ENCODE peak calls at places on chromosomes 12 and 14, in ten cellular contexts. V is HT-29; S is fibroblast of villous mesenchyme; F is SK-N-DZ; D is HL-60; U is stimulated activated CD4-positive, alpha-beta T cell treated with anti-CD3 and anti-CD28 coated beads, Interleukin-15, amount 100 ng/mL, for 1 hour; E is naive thymus-derived CD8-positive, alpha-beta T cell; I is NAMALWA; L is ELR; K is amniotic stem cell. P is an unnamed sample.

GRCh38 chr12:91432079-91432478 is 249.5 kb upstream of the DCN start:
- DNase-seq in D (no peak), F (no peak), S (peak), L (no peak), K (no peak), E (no peak), V (no peak), I (no peak), U (no peak), P (no peak)

GRCh38 chr14:72270341-72270740 is 338.1 kb downstream of the RGS6 start:
- DNase-seq in S (no peak), E (no peak), V (no peak), D (no peak), U (no peak), I (no peak), K (no peak), L (no peak), F (no peak), P (no peak)

GRCh38 chr12:48592591-48593086 is 22.8 kb upstream of the LALBA start:
- DNase-seq in U (no peak), V (no peak), I (no peak), K (no peak), S (no peak), E (no peak), F (no peak), D (peak), L (no peak), P (no peak)

GRCh38 chr12:7609480-7609879 is 56.2 kb downstream of the APOBEC1 start:
- DNase-seq in E (no peak), D (no peak), S (peak), F (no peak), L (peak), U (no peak), I (no peak), K (no peak), V (no peak), P (peak)

GRCh38 chr12:91811481-91812287 is 334.0 kb downstream of the BTG1 start:
- DNase-seq in F (peak), I (peak), L (peak), V (peak), D (peak), S (peak), E (peak), U (peak), K (peak), P (no peak)

GRCh38 chr14:36227802-36228201 is 51.3 kb upstream of the PTCSC3 start:
- DNase-seq in I (no peak), D (no peak), U (no peak), L (peak), E (no peak), K (no peak), F (no peak), V (peak), S (no peak), P (peak)

GRCh38 chr14:24080888-24081738 is 9.8 kb downstream of the CPNE6 start:
- DNase-seq in L (peak), E (peak), U (peak), S (peak), F (peak), V (peak), D (no peak), K (peak), I (peak), P (peak)

GRCh38 chr14:30362369-30363218 is 196.4 kb upstream of the G2E3 start:
- DNase-seq in F (no peak), U (no peak), S (no peak), I (no peak), L (no peak), D (no peak), V (no peak), E (no peak), K (no peak), P (no peak)

GRCh38 chr14:104681689-104682074 is 7.7 kb upstream of the INF2 start:
- DNase-seq in D (no peak), U (no peak), L (peak), I (no peak), E (no peak), V (peak), S (peak), K (peak), F (peak), P (no peak)

GRCh38 chr14:39426605-39427004 is 5.6 kb downstream of the FBXO33 start:
- DNase-seq in S (peak), K (peak), D (no peak), F (no peak), L (peak), I (peak), E (no peak), U (no peak), V (peak), P (no peak)

GRCh38 chr14:52124791-52125661 is 56.2 kb upstream of the NID2 start:
- DNase-seq in E (no peak), F (no peak), D (no peak), K (no peak), S (peak), U (no peak), V (no peak), L (peak), I (no peak), P (peak)

GRCh38 chr12:100986595-100987547 is 192.3 kb downstream of the ANO4 start:
- DNase-seq in V (no peak), D (no peak), U (no peak), F (no peak), S (peak), I (no peak), K (no peak), E (no peak), L (peak), P (no peak)

GRCh38 chr12:104958946-104959841 is 1.1 kb upstream of the SLC41A2 start:
- DNase-seq in S (peak), V (peak), F (no peak), I (no peak), E (no peak), L (peak), D (no peak), K (no peak), U (no peak), P (no peak)

GRCh38 chr12:41509655-41510054 is 321.5 kb downstream of the PDZRN4 start:
- DNase-seq in S (no peak), D (no peak), F (no peak), E (no peak), U (no peak), I (no peak), L (no peak), K (no peak), V (no peak), P (no peak)

GRCh38 chr14:72608391-72609204 is 285.3 kb downstream of the DPF3 start:
- DNase-seq in F (no peak), I (no peak), V (no peak), S (peak), L (peak), D (no peak), U (no peak), K (peak), E (no peak), P (peak)

GRCh38 chr12:78421011-78421410 is 443.6 kb upstream of the SYT1 start:
- DNase-seq in S (peak), E (no peak), F (no peak), K (no peak), V (no peak), U (no peak), D (no peak), L (no peak), I (no peak), P (no peak)

GRCh38 chr14:57058319-57058718 is 210.4 kb downstream of the EXOC5 start:
- DNase-seq in V (no peak), E (no peak), I (no peak), S (no peak), F (no peak), L (no peak), U (no peak), D (no peak), K (no peak), P (no peak)

GRCh38 chr12:88361493-88361892 is 218.8 kb downstream of the KITLG start:
- DNase-seq in I (no peak), S (no peak), D (no peak), F (no peak), L (peak), E (no peak), U (no peak), K (no peak), V (no peak), P (peak)

GRCh38 chr12:20448781-20449180 is 80.4 kb downstream of the PDE3A start:
- DNase-seq in K (no peak), V (no peak), E (no peak), F (no peak), U (no peak), D (no peak), S (no peak), L (no peak), I (no peak), P (no peak)

GRCh38 chr12:26636710-26637328 is 196.2 kb downstream of the ITPR2 start:
- DNase-seq in L (peak), I (no peak), S (peak), U (no peak), V (no peak), K (no peak), E (no peak), D (no peak), F (no peak), P (peak)

GRCh38 chr14:59570122-59570521 is 6.5 kb downstream of the CCDC175 start:
- DNase-seq in D (no peak), K (no peak), I (no peak), E (no peak), S (peak), L (no peak), F (no peak), V (peak), U (no peak), P (no peak)

GRCh38 chr12:93183940-93184663 is 193.6 kb upstream of the NUDT4 start:
- DNase-seq in S (peak), V (peak), L (no peak), D (peak), F (no peak), I (peak), K (no peak), E (no peak), U (no peak), P (no peak)

GRCh38 chr14:67650694-67651093 is 23.7 kb downstream of the VTI1B start:
- DNase-seq in E (no peak), S (peak), L (peak), I (no peak), D (no peak), K (no peak), V (no peak), F (no peak), U (no peak), P (peak)

GRCh38 chr14:71363961-71364360 is 456.7 kb downstream of the PCNX1 start:
- DNase-seq in S (peak), E (no peak), D (no peak), K (no peak), U (no peak), I (no peak), F (no peak), L (peak), V (no peak), P (no peak)

GRCh38 chr14:37746140-37746832 is 150.9 kb downstream of the TTC6 start:
- DNase-seq in L (no peak), I (no peak), D (no peak), F (no peak), V (no peak), K (no peak), S (no peak), E (no peak), U (no peak), P (no peak)

GRCh38 chr14:53890611-53891091 is 66.0 kb downstream of the BMP4 start:
- DNase-seq in D (no peak), I (no peak), L (no peak), V (no peak), E (no peak), K (no peak), F (no peak), U (no peak), S (peak), P (no peak)

GRCh38 chr12:46354111-46354798 is 18.3 kb downstream of the SLC38A2 start:
- DNase-seq in I (peak), K (no peak), F (no peak), U (no peak), S (no peak), E (no peak), L (no peak), D (no peak), V (no peak), P (no peak)

GRCh38 chr14:53916239-53916638 is 40.4 kb downstream of the BMP4 start:
- DNase-seq in L (no peak), D (no peak), F (no peak), E (no peak), S (no peak), V (no peak), I (no peak), K (no peak), U (no peak), P (no peak)

GRCh38 chr12:7032990-7033389 is 14.7 kb upstream of the LPCAT3 start:
- DNase-seq in D (no peak), F (no peak), L (no peak), U (no peak), E (no peak), I (no peak), K (no peak), S (no peak), V (no peak), P (no peak)

GRCh38 chr12:76143343-76144252 is 59.1 kb upstream of the NAP1L1 start:
- DNase-seq in D (no peak), I (no peak), U (no peak), K (no peak), E (peak), L (no peak), V (no peak), F (no peak), S (no peak), P (no peak)

GRCh38 chr12:5889381-5890047 is 55.5 kb downstream of the ANO2 start:
- DNase-seq in L (peak), U (no peak), V (peak), F (peak), I (peak), S (no peak), D (no peak), E (no peak), K (no peak), P (no peak)

GRCh38 chr12:67354322-67354721 is 85.2 kb downstream of the CAND1 start:
- DNase-seq in D (no peak), E (no peak), V (no peak), S (peak), L (no peak), U (no peak), I (no peak), F (no peak), K (no peak), P (no peak)

GRCh38 chr14:92794547-92794941 is 439 bp downstream of the GOLGA5 start:
- DNase-seq in U (no peak), D (no peak), L (peak), V (no peak), S (peak), K (no peak), E (peak), F (peak), I (peak), P (no peak)

P was measured in foreskin keratinocyte.